ENCODE peak calls at places on chromosomes 7 and 10, in ten cellular contexts. V is stimulated activated CD8-positive, alpha-beta memory T cell treated with anti-CD3 and anti-CD28 coated beads, Interleukin-7, amount 100 ng/mL, for 1 hour; U is naive thymus-derived CD8-positive, alpha-beta T cell; B is fibroblast of mammary gland; S is PC-3; Z is activated naive CD4-positive, alpha-beta T cell treated with anti-CD3 and anti-CD28 coated beads, Interleukin-2, amount 50 U/mL, for 16 hours; Q is MG63; L is coronary artery; K is NB4; N is H7. M is an unnamed sample.

GRCh38 chr10:126598009-126598408 is 72.5 kb downstream of the C10orf90 start:
- DNase-seq in V (no peak), U (no peak), B (peak), S (peak), Z (no peak), Q (peak), L (no peak), K (peak), N (peak), M (no peak)

GRCh38 chr10:118962159-118962863 is 67.2 kb upstream of the NANOS1 start:
- DNase-seq in V (no peak), U (no peak), B (no peak), S (no peak), Z (no peak), Q (no peak), L (no peak), K (no peak), N (no peak), M (no peak)

GRCh38 chr10:45063605-45064231 is 63.0 kb downstream of the ZNF22 start:
- DNase-seq in V (no peak), U (no peak), B (peak), S (no peak), Z (no peak), Q (no peak), L (no peak), K (peak), N (no peak), M (peak)

GRCh38 chr7:138317044-138317596 is 142.9 kb upstream of the TRIM24 start:
- DNase-seq in V (no peak), U (no peak), B (no peak), S (no peak), Z (no peak), Q (no peak), L (no peak), K (no peak), N (no peak), M (no peak)

GRCh38 chr7:117750612-117751563 is 122.4 kb downstream of the CTTNBP2 start:
- DNase-seq in V (no peak), U (no peak), B (peak), S (peak), Z (no peak), Q (no peak), L (no peak), K (peak), N (no peak), M (no peak)

GRCh38 chr7:585229-585711 is 65.6 kb upstream of the PDGFA start:
- DNase-seq in V (no peak), U (no peak), B (peak), S (no peak), Z (peak), Q (no peak), L (no peak), K (no peak), N (no peak), M (no peak)

GRCh38 chr7:158424011-158424410 is 163.6 kb downstream of the PTPRN2 start:
- DNase-seq in V (no peak), U (no peak), B (no peak), S (no peak), Z (no peak), Q (no peak), L (no peak), K (no peak), N (no peak), M (no peak)

GRCh38 chr7:80284848-80285247 is 150.2 kb downstream of the GNAI1 start:
- DNase-seq in V (no peak), U (no peak), B (peak), S (peak), Z (no peak), Q (no peak), L (no peak), K (no peak), N (no peak), M (no peak)

GRCh38 chr10:88783734-88784133 is 18.8 kb upstream of the LIPM start:
- DNase-seq in V (no peak), U (no peak), B (peak), S (no peak), Z (no peak), Q (no peak), L (no peak), K (peak), N (no peak), M (no peak)

GRCh38 chr7:72405871-72406270 is 6.3 kb downstream of the CALN1 start:
- DNase-seq in V (no peak), U (no peak), B (no peak), S (no peak), Z (no peak), Q (no peak), L (no peak), K (no peak), N (no peak), M (no peak)

GRCh38 chr10:21757601-21757901 is 223.5 kb downstream of the MLLT10 start:
- DNase-seq in V (no peak), U (no peak), B (no peak), S (no peak), Z (no peak), Q (no peak), L (no peak), K (no peak), N (peak), M (no peak)

GRCh38 chr10:100508691-100509150 is 10.9 kb downstream of the SEC31B start:
- DNase-seq in V (no peak), U (peak), B (peak), S (peak), Z (peak), Q (no peak), L (no peak), K (peak), N (peak), M (peak)

GRCh38 chr7:112422842-112423496 is 27.3 kb upstream of the IFRD1 start:
- DNase-seq in V (no peak), U (no peak), B (peak), S (peak), Z (peak), Q (peak), L (peak), K (peak), N (peak), M (no peak)

GRCh38 chr10:89129850-89130396 is 77.2 kb downstream of the CH25H start:
- DNase-seq in V (no peak), U (no peak), B (peak), S (peak), Z (no peak), Q (peak), L (no peak), K (peak), N (no peak), M (no peak)

GRCh38 chr7:93836111-93836510 is 54.4 kb downstream of the TFPI2 start:
- DNase-seq in V (no peak), U (no peak), B (peak), S (no peak), Z (no peak), Q (no peak), L (no peak), K (no peak), N (no peak), M (no peak)